ENCODE peak calls at places on chromosomes 1 and 21, in eight cellular contexts. J is stomach, E is tibial artery, A is A549, W is adrenal gland, U is lower lobe of right lung, M is GM23248, V is ovary. H is an unnamed sample.

GRCh38 chr1:16719571-16720402 is 20.5 kb upstream of the RNU1-4 start:
- DNase-seq in A (no peak), M (no peak), W (no peak), J (peak; percentile 25), U (no peak), E (no peak), V (no peak), H (peak; percentile 61)

GRCh38 chr21:28737671-28738279 is 254.9 kb downstream of the LTN1 start:
- DNase-seq in V (no peak), E (no peak), U (no peak), A (no peak), J (no peak), M (peak; percentile 20), W (no peak), H (no peak)

GRCh38 chr1:232319106-232319505 is 310.8 kb downstream of the SIPA1L2 start:
- DNase-seq in V (no peak), J (no peak), U (peak; percentile 49), A (no peak), E (no peak), W (no peak), M (no peak), H (no peak)

GRCh38 chr1:3051270-3052268 is 17.4 kb upstream of the PRDM16 start:
- DNase-seq in J (no peak), V (no peak), W (no peak), U (no peak), A (no peak), M (no peak), E (no peak), H (no peak)

GRCh38 chr1:31505884-31506497 is 70.3 kb upstream of the TINAGL1 start:
- DNase-seq in A (no peak), J (no peak), E (no peak), W (no peak), V (no peak), M (peak; percentile 86), U (no peak), H (peak; percentile 85)

GRCh38 chr1:39167632-39168209 is 36.8 kb upstream of the MACF1 start:
- DNase-seq in A (no peak), E (no peak), W (no peak), J (no peak), M (peak; percentile 24), V (peak; percentile 48), U (no peak), H (no peak)

GRCh38 chr1:61081637-61082335 is 575 bp upstream of the NFIA start:
- DNase-seq in J (peak; percentile 36), U (peak; percentile 62), W (peak; percentile 66), M (peak; percentile 57), V (peak; percentile 47), A (peak; percentile 84), E (no peak), H (peak; percentile 45)

GRCh38 chr21:45502006-45502345 is 40.3 kb downstream of the SLC19A1 start:
- DNase-seq in J (no peak), U (peak; percentile 34), E (no peak), V (peak; percentile 17), M (no peak), W (peak; percentile 6), A (no peak), H (no peak)

GRCh38 chr1:38576241-38576640 is 283.3 kb downstream of the RRAGC start:
- DNase-seq in E (no peak), U (no peak), J (no peak), M (no peak), V (no peak), A (no peak), W (no peak), H (no peak)

GRCh38 chr1:219000606-219001005 is 173.1 kb upstream of the LYPLAL1 start:
- DNase-seq in V (no peak), A (no peak), J (no peak), M (no peak), W (no peak), E (no peak), U (no peak), H (peak; percentile 31)

GRCh38 chr1:19361231-19362147 is 49.4 kb downstream of the SLC66A1 start:
- DNase-seq in V (no peak), A (no peak), U (no peak), J (no peak), E (no peak), W (no peak), M (peak; percentile 72), H (no peak)

GRCh38 chr1:155562581-155563376 is at the start of gene ASH1L:
- DNase-seq in M (peak; percentile 95), U (peak; percentile 95), J (peak; percentile 94), A (peak; percentile 95), V (peak; percentile 93), E (peak; percentile 91), W (peak; percentile 92), H (peak; percentile 99)

GRCh38 chr1:4003846-4004505 is 103.9 kb upstream of the C1orf174 start:
- DNase-seq in E (no peak), M (no peak), J (no peak), A (no peak), V (no peak), W (no peak), U (no peak), H (no peak)

GRCh38 chr1:186303911-186304310 is 71.1 kb downstream of the TPR start:
- DNase-seq in J (no peak), U (no peak), E (no peak), A (no peak), V (no peak), M (no peak), W (no peak), H (no peak)

DNA sequence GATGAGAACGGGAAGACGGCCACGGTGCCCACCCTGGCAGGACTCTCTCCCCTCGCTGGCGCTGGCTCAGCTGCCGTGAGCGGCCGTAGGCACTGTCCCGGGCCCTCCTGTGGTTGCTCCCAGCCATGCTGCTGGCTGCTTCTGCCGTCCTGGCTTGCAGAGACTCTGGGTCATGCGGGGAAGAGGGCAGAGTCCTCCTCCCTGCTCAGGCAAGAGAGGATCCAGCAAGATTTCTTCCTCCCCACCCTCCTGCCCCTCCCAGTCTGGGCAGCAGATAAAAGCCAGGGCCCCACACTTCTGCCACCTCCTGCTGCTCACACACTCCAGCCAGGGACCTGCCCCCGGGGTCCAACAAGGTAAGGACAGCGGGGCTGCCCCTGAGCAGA is 60.1 kb downstream of the AGPAT3 start:
- DNase-seq in W (no peak), U (peak; percentile 31), V (no peak), M (no peak), J (no peak), E (no peak), A (no peak), H (no peak)
- H3K27ac ChIP-seq in W (no peak overlapping the region), U (no peak overlapping the region), V (no peak overlapping the region), M (no peak overlapping the region), J (no peak overlapping the region), E (no peak overlapping the region), A (no peak overlapping the region), H (no peak overlapping the region)

GRCh38 chr1:25641931-25642611 is 25.5 kb downstream of the MAN1C1 start:
- DNase-seq in A (no peak), M (peak; percentile 67), V (no peak), E (peak; percentile 46), W (peak; percentile 38), U (no peak), J (no peak), H (no peak)
- H3K4me3 ChIP-seq in A (no peak overlapping the region), M (no peak overlapping the region), V (no peak overlapping the region), E (no peak overlapping the region), W (no peak overlapping the region), U (no peak overlapping the region), J (no peak overlapping the region), H (no peak overlapping the region)

GRCh38 chr1:179178135-179178630 is 51.3 kb downstream of the ABL2 start:
- DNase-seq in U (no peak), A (no peak), W (no peak), V (no peak), J (no peak), M (peak; percentile 30), E (no peak), H (no peak)
- H3K27ac ChIP-seq in U (no peak overlapping the region), A (no peak overlapping the region), W (no peak overlapping the region), V (no peak overlapping the region), J (no peak overlapping the region), M (peak overlapping the region; percentile 66), E (no peak overlapping the region), H (peak overlapping the region; percentile 49)

DNA sequence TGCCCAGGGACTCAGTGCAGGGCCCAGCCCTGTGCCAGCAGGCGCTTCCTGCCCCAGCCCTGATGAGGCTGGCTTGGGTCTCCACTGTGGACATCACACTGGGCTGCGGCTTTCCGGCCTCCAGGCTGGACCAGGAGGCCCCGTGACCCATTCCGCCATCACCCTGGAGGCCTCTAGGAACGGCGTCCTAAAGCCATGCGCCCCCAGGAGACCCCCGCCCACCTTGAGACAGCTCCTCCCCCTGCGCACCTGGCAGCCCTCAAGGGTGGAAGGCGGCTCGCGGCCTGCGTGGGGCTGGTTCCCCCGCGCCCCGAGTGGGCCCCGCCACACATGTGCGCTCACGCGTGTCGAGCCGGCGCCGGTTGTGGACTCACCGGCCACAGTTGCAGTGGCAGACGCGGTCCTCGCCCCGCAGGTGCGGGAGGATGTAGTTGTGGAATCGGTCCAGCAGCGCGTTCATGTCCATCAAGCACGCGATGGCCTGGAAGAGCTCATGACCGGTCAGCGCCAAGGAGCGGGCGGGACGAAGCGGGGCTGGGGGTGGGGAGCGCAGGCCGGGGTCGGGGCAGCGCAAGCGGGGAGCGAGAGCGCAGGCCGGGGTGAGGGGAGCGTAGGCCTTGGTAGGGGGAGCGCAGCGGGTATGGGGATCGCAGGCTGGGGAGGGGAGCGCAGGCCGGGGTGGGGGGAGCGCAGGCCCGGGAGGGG is 962 bp downstream of the TMEM240 start:
- DNase-seq in W (peak; percentile 56), V (peak; percentile 62), E (no peak), A (no peak), M (peak; percentile 76), U (no peak), J (no peak), H (no peak)
- H3K4me3 ChIP-seq in W (peak overlapping the region; percentile 18), V (peak overlapping the region; percentile 57), E (peak overlapping the region; percentile 62), A (no peak overlapping the region), M (peak overlapping the region; percentile 73), U (peak overlapping the region; percentile 55), J (peak overlapping the region; percentile 65), H (no peak overlapping the region)

H was measured in SJSA1.